ENCODE peak calls at places on chromosome 2, in ten cellular contexts. D is stomach, Z is GM12891, X is uterus, Y is transverse colon, P is esophagus muscularis mucosa, E is upper lobe of left lung, Q is thyroid gland, W is esophagus squamous epithelium, R is adrenal gland. A is an unnamed sample.

GRCh38 chr2:128360711-128361110 is 42.0 kb upstream of the HS6ST1 start:
- DNase-seq in E (no peak), W (no peak), R (peak; percentile 4), Q (no peak), D (no peak), P (no peak), Z (no peak), X (no peak), Y (no peak), A (no peak)

GRCh38 chr2:156447761-156448160 is 11.6 kb downstream of the GPD2 start:
- DNase-seq in Y (no peak), D (no peak), Z (no peak), E (no peak), Q (no peak), W (no peak), R (no peak), X (no peak), P (no peak), A (no peak)

GRCh38 chr2:182456784-182457183 is 29.9 kb upstream of the PDE1A start:
- DNase-seq in R (no peak), Z (no peak), D (no peak), X (no peak), Q (no peak), P (no peak), E (no peak), W (no peak), Y (no peak), A (no peak)

GRCh38 chr2:120675460-120676130 is 60.1 kb upstream of the GLI2 start:
- DNase-seq in D (peak; percentile 68), R (peak; percentile 76), E (peak; percentile 78), X (peak; percentile 45), P (no peak), Q (peak; percentile 74), Z (peak; percentile 59), Y (peak; percentile 47), W (no peak), A (peak; percentile 67)

GRCh38 chr2:228600265-228600664 is 418.8 kb upstream of the SPHKAP start:
- DNase-seq in D (no peak), P (no peak), R (no peak), Z (no peak), X (no peak), E (no peak), W (no peak), Q (no peak), Y (no peak), A (peak; percentile 16)

GRCh38 chr2:211062213-211062612 is 505.8 kb downstream of the CPS1 start:
- DNase-seq in Z (no peak), R (no peak), Q (no peak), X (no peak), W (no peak), P (no peak), Y (no peak), D (no peak), E (no peak), A (no peak)

GRCh38 chr2:121266543-121267106 is 18.4 kb downstream of the TFCP2L1 start:
- DNase-seq in Y (no peak), W (no peak), Z (no peak), R (no peak), X (no peak), P (no peak), E (no peak), D (no peak), Q (peak; percentile 1), A (peak; percentile 66)

GRCh38 chr2:147468349-147468748 is 376.5 kb upstream of the ACVR2A start:
- DNase-seq in Y (no peak), E (no peak), R (no peak), Z (no peak), D (no peak), W (no peak), P (no peak), Q (no peak), X (no peak), A (no peak)

GRCh38 chr2:112784199-112785189 is at the start of gene IL1A:
- DNase-seq in R (no peak), Q (no peak), E (no peak), X (no peak), P (no peak), D (no peak), W (no peak), Y (no peak), Z (no peak), A (peak; percentile 54)

GRCh38 chr2:131105950-131106801 is 1.0 kb downstream of the PLEKHB2 start:
- DNase-seq in Q (peak; percentile 61), E (no peak), W (no peak), Y (peak; percentile 63), D (peak; percentile 42), X (no peak), P (no peak), Z (no peak), R (peak; percentile 65), A (no peak)

GRCh38 chr2:188292446-188293239 is 969 bp downstream of the GULP1 start:
- DNase-seq in P (no peak), Y (peak; percentile 81), Q (peak; percentile 77), Z (no peak), X (peak; percentile 75), W (no peak), R (peak; percentile 81), E (peak; percentile 88), D (peak; percentile 89), A (peak; percentile 26)
- TF ChIP-seq POLR2A in P (no peak), Y (peak; percentile 85), Q (peak; percentile 73), Z (no peak), X (peak; percentile 62), W (peak; percentile 29), R (peak; percentile 9), E (no peak), D (peak; percentile 40), A (peak; percentile 65)

GRCh38 chr2:31383471-31384153 is 30.9 kb downstream of the XDH start:
- DNase-seq in X (no peak), Y (no peak), R (no peak), D (no peak), Z (no peak), P (peak; percentile 53), Q (no peak), E (no peak), W (no peak), A (no peak)
- TF ChIP-seq POLR2A in X (no peak), Y (no peak), R (no peak), D (no peak), Z (no peak), P (no peak), Q (no peak), E (no peak), W (no peak), A (no peak)

GRCh38 chr2:234674781-234675201 is 177.9 kb upstream of the ARL4C start:
- DNase-seq in X (no peak), Z (no peak), P (peak; percentile 14), Q (no peak), Y (no peak), W (no peak), E (no peak), R (peak; percentile 59), D (no peak), A (no peak)
- TF ChIP-seq POLR2A in X (no peak), Z (no peak), P (no peak), Q (no peak), Y (no peak), W (no peak), E (no peak), R (no peak), D (no peak), A (no peak)

GRCh38 chr2:40512246-40512645 is 60.4 kb upstream of the SLC8A1 start:
- DNase-seq in D (no peak), W (no peak), Q (no peak), Y (no peak), X (peak; percentile 13), R (no peak), E (no peak), Z (no peak), P (no peak), A (no peak)
- TF ChIP-seq POLR2A in D (no peak), W (no peak), Q (no peak), Y (no peak), X (no peak), R (no peak), E (no peak), Z (no peak), P (no peak), A (no peak)

GRCh38 chr2:161426416-161426787 is 10.3 kb downstream of the TBR1 start:
- DNase-seq in D (no peak), Q (no peak), Y (no peak), P (no peak), R (no peak), W (no peak), Z (no peak), E (no peak), X (no peak), A (no peak)
- TF ChIP-seq POLR2A in D (no peak), Q (no peak), Y (no peak), P (no peak), R (no peak), W (no peak), Z (no peak), E (no peak), X (no peak), A (no peak)